ENCODE peak calls at places on chromosomes 2 and 18, in five cellular contexts. G is spleen, Y is stomach, R is gastrocnemius medialis, W is adrenal gland. J is an unnamed sample.

GRCh38 chr18:649341-649740 is 8.1 kb upstream of the TYMS start:
- DNase-seq in Y (no peak), G (no peak), W (no peak), R (no peak), J (no peak)

GRCh38 chr18:58394607-58395425 is 234.1 kb downstream of the ALPK2 start:
- DNase-seq in W (no peak), Y (no peak), R (no peak), G (no peak), J (no peak)

GRCh38 chr2:65434592-65435241 is 2.3 kb upstream of the SPRED2 start:
- DNase-seq in G (no peak), R (no peak), Y (no peak), W (no peak), J (no peak)

GRCh38 chr2:234401376-234401775 is 95.5 kb downstream of the ARL4C start:
- DNase-seq in R (no peak), W (no peak), G (no peak), Y (no peak), J (no peak)

GRCh38 chr2:219433666-219434467 is 776 bp upstream of the SPEG start:
- DNase-seq in Y (no peak), W (no peak), G (peak; percentile 31), R (peak; percentile 56), J (no peak)

GRCh38 chr2:117703868-117704267 is 110.6 kb upstream of the DDX18 start:
- DNase-seq in W (no peak), R (no peak), Y (no peak), G (no peak), J (no peak)

GRCh38 chr18:73827801-73828200 is 319.8 kb downstream of the FBXO15 start:
- DNase-seq in W (no peak), R (no peak), Y (no peak), G (no peak), J (no peak)

GRCh38 chr2:68467077-68467960 is at the start of the genes APLF and FBXO48:
- DNase-seq in W (peak; percentile 99), Y (peak; percentile 98), G (peak; percentile 99), R (peak; percentile 97), J (peak; percentile 76)

GRCh38 chr2:173124441-173124840 is 48.8 kb downstream of the MAP3K20 start:
- DNase-seq in Y (no peak), W (no peak), R (no peak), G (no peak), J (no peak)

GRCh38 chr18:25168011-25168410 is 184.0 kb downstream of the ZNF521 start:
- DNase-seq in Y (no peak), G (no peak), R (no peak), W (no peak), J (no peak)

GRCh38 chr18:78510636-78511035 is 469.0 kb upstream of the SALL3 start:
- DNase-seq in G (peak; percentile 34), R (no peak), W (no peak), Y (no peak), J (no peak)

GRCh38 chr2:74461187-74462053 is 3.2 kb downstream of the WBP1 start:
- DNase-seq in W (no peak), G (peak; percentile 71), R (no peak), Y (no peak), J (no peak)

GRCh38 chr2:220144411-220144810 is 517.0 kb downstream of the SLC4A3 start:
- DNase-seq in G (no peak), W (no peak), Y (no peak), R (no peak), J (no peak)

GRCh38 chr2:42008241-42008911 is 39.4 kb upstream of the PKDCC start:
- DNase-seq in W (no peak), G (no peak), R (no peak), Y (no peak), J (no peak)

GRCh38 chr2:177598321-177598922 is 205.8 kb downstream of the AGPS start:
- DNase-seq in W (no peak), R (no peak), G (no peak), Y (no peak), J (no peak)

GRCh38 chr2:42974303-42974696 is 181.9 kb upstream of the HAAO start:
- DNase-seq in W (no peak), R (no peak), Y (no peak), G (peak; percentile 32), J (no peak)

GRCh38 chr2:73594241-73594640 is 48.0 kb downstream of the NAT8 start:
- DNase-seq in R (no peak), W (no peak), G (no peak), Y (no peak), J (no peak)

GRCh38 chr2:12110074-12110473 is 363.6 kb downstream of the LPIN1 start:
- DNase-seq in Y (no peak), R (no peak), W (no peak), G (no peak), J (no peak)

GRCh38 chr2:234680688-234681050 is 183.8 kb upstream of the ARL4C start:
- DNase-seq in G (no peak), Y (no peak), R (no peak), W (no peak), J (no peak)

GRCh38 chr2:25506226-25506625 is 164.5 kb upstream of the DNMT3A start:
- DNase-seq in Y (no peak), G (no peak), W (no peak), R (no peak), J (no peak)

GRCh38 chr2:171703574-171704347 is 16.5 kb downstream of the DYNC1I2 start:
- DNase-seq in Y (no peak), W (no peak), R (no peak), G (no peak), J (no peak)

GRCh38 chr2:201378496-201379397 is 21.6 kb upstream of the FLACC1 start:
- DNase-seq in R (no peak), W (no peak), Y (no peak), G (no peak), J (no peak)

GRCh38 chr2:216720722-216721121 is 25.4 kb upstream of the IGFBP5 start:
- DNase-seq in Y (no peak), G (no peak), W (no peak), R (no peak), J (no peak)

GRCh38 chr18:7808992-7809391 is 241.9 kb downstream of the PTPRM start:
- DNase-seq in W (no peak), Y (no peak), R (no peak), G (no peak), J (no peak)

GRCh38 chr2:239445771-239446524 is 45.1 kb upstream of the HDAC4 start:
- DNase-seq in Y (no peak), G (no peak), R (no peak), W (no peak), J (no peak)

GRCh38 chr2:187138240-187138639 is 289.3 kb upstream of the ZSWIM2 start:
- DNase-seq in R (no peak), Y (no peak), W (peak; percentile 17), G (no peak), J (no peak)

GRCh38 chr2:105490204-105490603 is 91.4 kb upstream of the FHL2 start:
- DNase-seq in Y (no peak), R (no peak), G (no peak), W (no peak), J (no peak)

GRCh38 chr18:902179-902718 is 2.4 kb upstream of the ADCYAP1 start:
- DNase-seq in Y (no peak), G (no peak), W (no peak), R (no peak), J (no peak)

DNA sequence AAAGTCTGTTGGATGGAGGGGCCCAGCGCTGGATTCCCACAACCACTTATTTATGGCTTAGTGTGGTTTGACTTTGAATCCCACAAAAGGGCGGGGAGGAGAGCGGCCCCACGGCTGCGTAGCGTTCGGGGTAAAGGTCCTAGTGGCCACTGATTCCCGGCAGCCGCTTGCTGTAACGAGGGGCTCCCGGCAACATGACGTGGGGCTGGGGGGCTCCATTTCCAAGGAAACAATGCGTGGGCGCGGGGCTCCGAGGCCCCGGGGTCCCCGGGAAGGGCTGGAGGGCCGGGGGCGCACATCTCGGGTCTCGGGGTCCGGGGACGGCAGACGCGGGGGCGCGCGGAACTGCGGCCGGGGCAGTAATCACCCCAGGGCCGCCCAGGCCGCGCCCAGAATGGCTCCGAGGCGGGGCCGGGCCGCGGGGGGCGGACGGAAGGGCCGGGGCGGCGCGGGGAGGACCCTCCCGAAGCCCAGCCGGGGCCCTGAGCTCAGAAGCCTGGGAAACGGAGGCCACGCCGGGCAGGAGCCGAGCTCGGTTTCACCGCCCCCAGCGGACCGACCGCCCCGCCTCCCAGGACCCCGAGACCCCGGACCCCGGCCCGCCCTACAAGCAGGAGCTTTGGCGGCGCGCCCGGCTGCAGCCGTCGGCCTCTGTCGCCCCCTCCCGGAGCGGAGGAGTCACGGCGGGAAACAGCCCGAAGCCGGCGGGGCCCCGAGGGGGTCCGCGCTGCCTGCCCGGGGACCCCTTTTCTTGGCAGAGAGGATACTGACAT is 11.9 kb upstream of the MLPH start:
- DNase-seq in W (peak; percentile 67), Y (peak; percentile 88), G (peak; percentile 94), R (peak; percentile 56), J (peak; percentile 60)
- TF ChIP-seq POLR2A in W (peak; percentile 15), Y (no peak), G (no peak), R (peak; percentile 69), J (peak; percentile 14)

GRCh38 chr2:120134263-120134662 is 88.9 kb downstream of the TMEM185B start:
- DNase-seq in Y (no peak), W (no peak), R (no peak), G (no peak), J (peak; percentile 60)
- TF ChIP-seq POLR2A in Y (no peak), W (no peak), R (no peak), G (no peak), J (no peak)

DNA sequence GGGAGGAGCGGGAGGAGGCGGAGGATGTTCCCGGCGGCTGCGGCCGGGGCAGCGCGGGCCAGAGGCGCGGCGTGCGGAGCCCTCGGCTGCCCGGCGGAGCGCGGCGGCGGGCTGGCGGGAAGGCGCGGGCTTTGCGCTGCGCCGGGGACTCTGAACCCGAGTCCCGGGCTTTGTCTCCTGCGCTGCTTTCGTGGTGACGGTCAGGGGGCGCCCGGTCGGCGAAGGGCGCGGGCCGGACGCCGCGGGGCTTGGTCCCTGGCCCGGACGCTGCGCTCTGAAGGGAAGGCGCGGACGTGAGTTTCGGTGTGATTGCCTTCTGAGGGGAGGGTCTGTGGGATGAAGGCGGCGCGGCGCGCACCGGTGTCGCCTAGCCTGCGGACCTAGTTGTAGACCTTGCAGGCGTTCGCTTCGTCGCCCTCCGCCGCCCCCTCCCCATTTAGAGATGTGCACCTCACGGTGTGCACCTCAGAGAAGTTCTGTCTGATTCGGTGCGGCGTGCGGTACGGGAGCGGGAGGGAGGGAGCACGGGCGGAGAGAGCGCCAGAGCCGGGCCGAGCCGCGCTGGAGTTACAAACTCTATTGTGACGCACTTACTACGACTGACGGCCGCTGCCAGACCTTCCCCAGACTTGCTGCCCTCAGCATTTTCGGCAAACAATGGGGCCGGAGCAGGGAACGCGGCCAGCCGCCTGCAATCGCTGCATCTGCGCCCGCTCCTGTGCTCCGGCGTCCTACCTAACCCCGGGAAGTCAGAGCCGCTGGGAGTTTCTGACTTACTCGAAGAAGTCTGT is 2.1 kb downstream of the BCL2L11 start:
- DNase-seq in Y (peak; percentile 89), W (peak; percentile 88), R (peak; percentile 72), G (peak; percentile 92), J (peak; percentile 71)
- TF ChIP-seq POLR2A in Y (no peak), W (peak; percentile 32), R (no peak), G (no peak), J (no peak)

DNA sequence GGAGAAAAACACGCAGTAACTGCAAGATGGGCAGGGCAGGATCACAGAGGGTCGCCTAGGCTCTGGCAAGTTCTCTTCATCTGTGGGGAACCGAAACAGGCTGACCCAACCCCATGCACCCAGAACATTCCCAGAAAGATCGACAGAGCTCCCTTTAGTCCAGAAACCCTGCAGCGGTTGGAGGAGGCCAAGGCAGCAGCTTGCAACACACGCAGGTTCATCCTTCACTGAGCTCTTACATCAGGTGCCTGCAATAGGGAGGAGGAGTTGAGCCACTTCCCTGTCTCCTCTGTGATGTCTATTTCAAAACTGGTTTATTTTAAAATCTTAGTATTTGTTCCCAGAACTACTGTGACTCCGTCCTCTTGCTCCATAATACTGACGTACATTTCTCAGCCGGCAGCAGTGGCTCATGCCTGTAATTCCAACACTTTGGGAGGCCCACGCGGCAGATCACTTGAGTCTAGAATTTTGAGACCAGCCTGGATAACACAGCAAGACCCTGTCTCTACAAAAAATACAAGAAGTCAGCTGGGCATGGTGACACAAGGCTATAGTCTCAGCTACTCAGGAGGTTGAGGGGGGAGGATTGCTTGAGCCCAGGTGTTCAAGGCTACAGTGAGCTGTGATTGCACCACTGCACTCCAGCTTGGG is 11.5 kb upstream of the SLC11A1 start:
- DNase-seq in R (no peak), G (peak; percentile 85), Y (peak; percentile 53), W (peak; percentile 83), J (no peak)
- TF ChIP-seq POLR2A in R (peak; percentile 23), G (no peak), Y (no peak), W (peak; percentile 17), J (no peak)